ENCODE peak calls at places on chromosomes 7 and 10, in nine cellular contexts. A, H, G, E, D, T, I, O and Y are unnamed samples.

GRCh38 chr7:113283861-113284260 is 165.5 kb upstream of the SMIM30 start:
- DNase-seq in T (no peak), H (no peak), E (no peak), A (no peak), O (no peak), I (no peak), D (no peak), G (no peak), Y (no peak)

GRCh38 chr7:113078321-113078720 is 8.3 kb downstream of the GPR85 start:
- DNase-seq in H (no peak), E (no peak), T (no peak), D (no peak), I (no peak), A (no peak), G (no peak), O (no peak), Y (no peak)

GRCh38 chr7:74430961-74431466 is 22.7 kb upstream of the GTF2IRD1 start:
- DNase-seq in H (no peak), T (no peak), I (no peak), G (no peak), E (no peak), D (no peak), O (no peak), A (no peak), Y (no peak)

GRCh38 chr10:122232781-122233180 is 38.3 kb upstream of the BTBD16 start:
- DNase-seq in H (no peak), G (no peak), E (no peak), T (no peak), O (no peak), D (no peak), I (no peak), A (no peak), Y (no peak)

GRCh38 chr7:70654979-70655378 is 477.0 kb upstream of the GALNT17 start:
- DNase-seq in A (no peak), D (no peak), G (peak), I (no peak), E (no peak), T (peak), O (no peak), H (peak), Y (no peak)

GRCh38 chr10:88281592-88282268 is 301.4 kb downstream of the RNLS start:
- DNase-seq in H (no peak), D (peak), A (no peak), T (no peak), I (no peak), O (no peak), G (no peak), E (no peak), Y (no peak)

GRCh38 chr7:42244828-42245227 is 7.8 kb upstream of the GLI3 start:
- DNase-seq in H (no peak), I (no peak), E (no peak), O (no peak), D (peak), T (no peak), G (no peak), A (no peak), Y (no peak)

GRCh38 chr10:73647211-73647874 is 6.1 kb upstream of the MYOZ1 start:
- DNase-seq in I (peak), E (no peak), D (peak), G (peak), A (no peak), H (peak), T (peak), O (peak), Y (no peak)

GRCh38 chr7:17009007-17009719 is 127.4 kb upstream of the AGR3 start:
- DNase-seq in T (no peak), E (no peak), G (no peak), A (no peak), H (no peak), D (peak), I (no peak), O (no peak), Y (no peak)

GRCh38 chr7:79176859-79177477 is 276.5 kb downstream of the MAGI2 start:
- DNase-seq in T (peak), E (peak), A (no peak), H (no peak), G (no peak), I (no peak), D (peak), O (no peak), Y (no peak)

GRCh38 chr7:38824948-38825347 is 84.0 kb downstream of the VPS41 start:
- DNase-seq in E (no peak), H (no peak), T (no peak), A (no peak), D (no peak), O (no peak), G (no peak), I (no peak), Y (no peak)

GRCh38 chr7:118755067-118755625 is 530.6 kb downstream of the ANKRD7 start:
- DNase-seq in G (no peak), A (no peak), D (no peak), I (no peak), E (no peak), O (no peak), T (no peak), H (no peak), Y (no peak)

GRCh38 chr7:106736508-106737201 is 75.7 kb upstream of the CCDC71L start:
- DNase-seq in E (peak), I (no peak), O (no peak), G (no peak), D (peak), T (peak), H (no peak), A (peak), Y (no peak)

GRCh38 chr7:46089281-46089680 is 168.2 kb upstream of the IGFBP3 start:
- DNase-seq in G (no peak), T (no peak), I (no peak), O (no peak), H (no peak), A (no peak), D (no peak), E (no peak), Y (no peak)

GRCh38 chr10:33365871-33366411 is 31.5 kb upstream of the NRP1 start:
- DNase-seq in D (peak), T (no peak), H (no peak), A (no peak), E (peak), I (no peak), G (no peak), O (no peak), Y (no peak)

GRCh38 chr7:139753079-139753692 is 24.6 kb downstream of the HIPK2 start:
- DNase-seq in H (no peak), O (no peak), T (no peak), E (peak), I (no peak), A (no peak), D (no peak), G (no peak), Y (no peak)

GRCh38 chr7:28725911-28726310 is 232.2 kb downstream of the TRIL start:
- DNase-seq in I (no peak), H (no peak), T (no peak), D (no peak), O (no peak), E (no peak), A (no peak), G (no peak), Y (no peak)

GRCh38 chr7:20738517-20739481 is 47.9 kb downstream of the SP8 start:
- DNase-seq in T (no peak), A (no peak), D (no peak), G (no peak), O (no peak), H (no peak), I (no peak), E (no peak), Y (no peak)

GRCh38 chr10:10803273-10803672 is 214.4 kb upstream of the CELF2 start:
- DNase-seq in A (no peak), D (no peak), E (no peak), G (no peak), O (peak), T (no peak), I (no peak), H (peak), Y (no peak)

GRCh38 chr7:31443457-31443856 is 70.4 kb upstream of the ITPRID1 start:
- DNase-seq in A (no peak), O (no peak), H (no peak), E (peak), I (no peak), T (no peak), D (peak), G (no peak), Y (peak)

GRCh38 chr7:585229-585711 is 65.6 kb upstream of the PDGFA start:
- DNase-seq in I (no peak), E (no peak), O (no peak), A (no peak), G (no peak), D (no peak), H (no peak), T (no peak), Y (no peak)

GRCh38 chr10:1468777-1469176 is 268.5 kb downstream of the ADARB2 start:
- DNase-seq in O (no peak), E (no peak), A (no peak), G (no peak), T (no peak), I (no peak), D (no peak), H (no peak), Y (no peak)

GRCh38 chr7:11437987-11438386 is 394.0 kb downstream of the THSD7A start:
- DNase-seq in I (no peak), T (no peak), D (no peak), O (no peak), E (no peak), H (no peak), A (no peak), G (no peak), Y (no peak)

GRCh38 chr7:134004829-134005505 is 122.2 kb upstream of the LRGUK start:
- DNase-seq in G (no peak), O (no peak), A (no peak), I (no peak), H (no peak), T (no peak), D (no peak), E (no peak), Y (no peak)

GRCh38 chr7:128874140-128875031 is 11.7 kb downstream of the ATP6V1F start:
- DNase-seq in A (no peak), D (no peak), G (peak), O (no peak), I (no peak), E (no peak), T (no peak), H (peak), Y (no peak)

GRCh38 chr10:49550563-49550962 is 11.6 kb upstream of the ERCC6 start:
- DNase-seq in T (no peak), D (peak), G (no peak), O (no peak), I (no peak), E (no peak), H (no peak), A (no peak), Y (no peak)

GRCh38 chr7:76065016-76065612 is 17.2 kb downstream of the MDH2 start:
- DNase-seq in H (no peak), T (no peak), G (no peak), O (no peak), A (no peak), E (no peak), I (no peak), D (no peak), Y (no peak)

GRCh38 chr10:35043796-35044344 is 46.3 kb downstream of the CUL2 start:
- DNase-seq in O (no peak), A (no peak), D (no peak), E (no peak), H (no peak), T (no peak), I (no peak), G (no peak), Y (no peak)

GRCh38 chr10:42428534-42428933 is 209.8 kb downstream of the ZNF33B start:
- DNase-seq in D (no peak), I (no peak), G (no peak), H (no peak), E (no peak), T (no peak), O (no peak), A (no peak), Y (no peak)
- TF ChIP-seq CTCF in D (no peak), I (no peak), G (peak), H (peak), E (peak), T (no peak), O (no peak), A (peak), Y (peak)

GRCh38 chr7:91031757-91032156 is 232.5 kb upstream of the FZD1 start:
- DNase-seq in G (no peak), T (no peak), E (no peak), A (no peak), O (no peak), H (no peak), D (no peak), I (no peak), Y (no peak)
- TF ChIP-seq POLR2A in G (no peak), T (no peak), E (no peak), A (no peak), O (no peak), H (no peak), D (no peak), I (no peak), Y (no peak)

GRCh38 chr7:18166002-18166401 is 138.4 kb upstream of the PRPS1L1 start:
- DNase-seq in T (no peak), A (no peak), I (no peak), G (no peak), D (no peak), E (no peak), O (no peak), H (no peak), Y (no peak)

GRCh38 chr7:18163091-18163490 is 135.4 kb upstream of the PRPS1L1 start:
- DNase-seq in H (no peak), A (no peak), G (no peak), T (no peak), I (no peak), D (no peak), O (no peak), E (no peak), Y (no peak)

GRCh38 chr7:18165176-18165575 is 137.5 kb upstream of the PRPS1L1 start:
- DNase-seq in I (no peak), O (no peak), E (no peak), H (no peak), T (no peak), D (no peak), A (no peak), G (no peak), Y (no peak)

GRCh38 chr7:18162653-18163052 is 135.0 kb upstream of the PRPS1L1 start:
- DNase-seq in G (no peak), E (no peak), O (no peak), H (no peak), T (no peak), I (no peak), A (no peak), D (no peak), Y (no peak)

DNA sequence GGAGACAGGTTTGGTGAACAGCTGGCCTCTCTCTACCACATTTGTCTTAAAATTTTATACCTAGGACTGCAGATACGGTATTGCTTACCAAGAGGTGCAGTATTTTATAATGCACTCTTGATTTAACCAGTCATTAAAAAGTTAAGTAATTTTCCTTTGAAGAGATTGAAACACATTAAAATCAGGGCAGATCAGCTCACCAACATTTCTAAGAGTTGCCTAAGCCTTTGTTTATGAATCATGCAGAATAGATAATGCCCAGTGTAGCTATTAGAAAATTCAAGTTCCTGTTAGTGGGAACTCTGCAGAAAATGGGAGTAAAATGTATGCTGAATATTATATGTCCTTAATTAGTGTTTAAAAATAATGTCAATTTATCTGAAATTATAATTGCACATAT is 140.2 kb upstream of the PRPS1L1 start:
- DNase-seq in D (no peak), A (no peak), E (no peak), O (no peak), H (no peak), G (no peak), I (no peak), T (no peak), Y (no peak)
- TF ChIP-seq CTCF in D (no peak), A (no peak), E (no peak), O (no peak), H (no peak), G (no peak), I (no peak), T (no peak), Y (no peak)

GRCh38 chr10:95793401-95794045 is 37.6 kb downstream of the ENTPD1 start:
- DNase-seq in O (no peak), A (no peak), G (no peak), D (no peak), E (no peak), H (peak), T (peak), I (peak), Y (no peak)

GRCh38 chr10:95796504-95796903 is 40.5 kb downstream of the ENTPD1 start:
- DNase-seq in I (no peak), D (no peak), A (no peak), G (no peak), T (no peak), H (no peak), E (no peak), O (no peak), Y (no peak)

GRCh38 chr10:95792874-95793285 is 36.9 kb downstream of the ENTPD1 start:
- DNase-seq in H (no peak), I (no peak), E (no peak), G (no peak), O (peak), D (peak), T (no peak), A (no peak), Y (no peak)

GRCh38 chr10:95794195-95794594 is 38.2 kb downstream of the ENTPD1 start:
- DNase-seq in G (peak), E (no peak), O (no peak), T (no peak), D (no peak), A (no peak), I (no peak), H (no peak), Y (no peak)

GRCh38 chr10:95795602-95796001 is 39.6 kb downstream of the ENTPD1 start:
- DNase-seq in D (peak), H (no peak), I (no peak), G (no peak), T (no peak), A (no peak), E (no peak), O (no peak), Y (no peak)
- TF ChIP-seq POLR2A in D (no peak), H (no peak), I (no peak), G (no peak), T (no peak), A (no peak), E (no peak), O (no peak), Y (no peak)